ENCODE peak calls at places on chromosomes 12 and 14, in four cellular contexts. T, O, E and C are unnamed samples.

GRCh38 chr12:674272-674781 is 11.1 kb upstream of the NINJ2 start:
- DNase-seq in T (peak), O (peak), E (no peak), C (no peak)

GRCh38 chr12:94266390-94266789 is 118.0 kb downstream of the PLXNC1 start:
- DNase-seq in T (no peak), O (no peak), E (no peak), C (no peak)

GRCh38 chr14:89936654-89937185 is 17.8 kb downstream of the EFCAB11 start:
- DNase-seq in O (no peak), E (no peak), T (no peak), C (no peak)

GRCh38 chr14:78697341-78697740 is 527.2 kb downstream of the NRXN3 start:
- DNase-seq in E (no peak), T (no peak), O (peak), C (no peak)

GRCh38 chr14:77143071-77143470 is 1.5 kb upstream of the ZDHHC22 start:
- DNase-seq in O (no peak), E (no peak), T (no peak), C (no peak)

GRCh38 chr14:34344318-34344717 is 117.7 kb downstream of the SPTSSA start:
- DNase-seq in E (no peak), O (no peak), T (no peak), C (no peak)

GRCh38 chr12:115325858-115326257 is 641.9 kb upstream of the TBX3 start:
- DNase-seq in T (no peak), E (no peak), O (no peak), C (no peak)

GRCh38 chr14:98203421-98203820 is 1068.6 kb downstream of the BCL11B start:
- DNase-seq in T (no peak), E (no peak), O (no peak), C (no peak)

GRCh38 chr12:108561852-108562347 is 496 bp upstream of the ISCU start:
- DNase-seq in E (no peak), T (no peak), O (no peak), C (no peak)

GRCh38 chr12:111753144-111753881 is 13.4 kb upstream of the ALDH2 start:
- DNase-seq in T (no peak), O (no peak), E (peak), C (no peak)

GRCh38 chr14:64942531-64943111 is at the start of gene GPX2:
- DNase-seq in O (no peak), T (no peak), E (no peak), C (no peak)

GRCh38 chr14:79557309-79557708 is 654.0 kb downstream of the DIO2 start:
- DNase-seq in O (no peak), E (no peak), T (no peak), C (no peak)

GRCh38 chr12:42482086-42482819 is 107.3 kb downstream of the PRICKLE1 start:
- DNase-seq in O (no peak), E (peak), T (no peak), C (no peak)

GRCh38 chr14:104726600-104727451 is 2.8 kb downstream of the ADSS1 start:
- DNase-seq in O (no peak), T (no peak), E (peak), C (no peak)

GRCh38 chr12:117985182-117985581 is 16.4 kb upstream of the KSR2 start:
- DNase-seq in T (no peak), E (no peak), O (no peak), C (no peak)

GRCh38 chr14:81004575-81004974 is 49.2 kb downstream of the TSHR start:
- DNase-seq in E (no peak), O (no peak), T (no peak), C (no peak)

GRCh38 chr12:52612431-52613290 is 5.7 kb downstream of the KRT73 start:
- DNase-seq in E (no peak), O (no peak), T (no peak), C (no peak)

GRCh38 chr12:49954863-49955830 is 4.6 kb downstream of the AQP2 start:
- DNase-seq in T (no peak), E (no peak), O (no peak), C (no peak)

GRCh38 chr12:32535260-32535999 is 136.1 kb downstream of the FGD4 start:
- DNase-seq in E (peak), O (no peak), T (no peak), C (no peak)

GRCh38 chr14:22883191-22883976 is at the start of gene REM2:
- DNase-seq in T (no peak), E (no peak), O (no peak), C (no peak)

GRCh38 chr12:124410354-124411175 is 115.7 kb downstream of the RFLNA start:
- DNase-seq in T (no peak), E (no peak), O (no peak), C (no peak)

GRCh38 chr14:77663289-77663688 is 44.5 kb downstream of the ALKBH1 start:
- DNase-seq in T (no peak), E (no peak), O (no peak), C (no peak)

GRCh38 chr12:8709124-8709830 is 11.5 kb downstream of the RIMKLB start:
- DNase-seq in E (no peak), O (no peak), T (no peak), C (no peak)

GRCh38 chr14:35333797-35334743 is 41.9 kb downstream of the PSMA6 start:
- DNase-seq in E (no peak), T (no peak), O (peak), C (no peak)

GRCh38 chr12:18259906-18260682 is 1.2 kb upstream of the PIK3C2G start:
- DNase-seq in T (no peak), O (no peak), E (no peak), C (no peak)

GRCh38 chr12:69497308-69498026 is 27.3 kb downstream of the FRS2 start:
- DNase-seq in T (no peak), O (peak), E (no peak), C (peak)

GRCh38 chr12:108635201-108635996 is 1.7 kb upstream of the SELPLG start:
- DNase-seq in T (peak), E (no peak), O (peak), C (peak)

GRCh38 chr14:74932401-74932901 is 9.4 kb upstream of the RPS6KL1 start:
- DNase-seq in E (no peak), T (no peak), O (no peak), C (no peak)

GRCh38 chr12:40622246-40622838 is 69.9 kb upstream of the CNTN1 start:
- DNase-seq in O (peak), T (no peak), E (peak), C (peak)

GRCh38 chr12:98725481-98726247 is 80.6 kb downstream of the APAF1 start:
- DNase-seq in O (peak), E (peak), T (peak), C (peak)

GRCh38 chr12:10717410-10717809 is 5.7 kb downstream of the YBX3 start:
- DNase-seq in T (no peak), O (no peak), E (peak), C (no peak)

GRCh38 chr12:125032466-125033152 is 32.6 kb upstream of the AACS start:
- DNase-seq in T (no peak), O (no peak), E (no peak), C (no peak)

GRCh38 chr14:74509587-74510210 is 16.1 kb downstream of the ISCA2 start:
- DNase-seq in E (no peak), O (no peak), T (no peak), C (no peak)

GRCh38 chr12:97038859-97039258 is 131.8 kb downstream of the NEDD1 start:
- DNase-seq in O (no peak), E (no peak), T (no peak), C (no peak)

GRCh38 chr12:5083955-5084849 is 40.5 kb downstream of the KCNA5 start:
- DNase-seq in T (no peak), E (peak), O (peak), C (peak)

GRCh38 chr12:12723681-12724420 is 6.7 kb downstream of the CDKN1B start:
- DNase-seq in T (no peak), O (peak), E (peak), C (peak)

GRCh38 chr12:57726151-57726883 is 12.2 kb downstream of the AGAP2 start:
- DNase-seq in E (peak), O (no peak), T (no peak), C (no peak)